ENCODE peak calls at places on chromosomes 11 and 22, in eight cellular contexts. O is stomach, B is H1, N is GM12891, X is lower leg skin, Y is A549, S is right lobe of liver, J is IMR-90. D is an unnamed sample.

GRCh38 chr11:116871248-116871647 is 33.8 kb upstream of the APOA1 start:
- DNase-seq in J (peak; percentile 90), Y (no peak), O (no peak), B (no peak), S (no peak), N (no peak), X (no peak), D (peak; percentile 40)

GRCh38 chr11:118304227-118304808 is at the start of gene CD3E:
- DNase-seq in S (no peak), B (no peak), J (no peak), N (no peak), X (no peak), O (no peak), Y (no peak), D (no peak)

GRCh38 chr11:1827095-1827797 is 7.5 kb upstream of the SYT8 start:
- DNase-seq in J (peak; percentile 65), X (no peak), O (peak; percentile 90), B (no peak), Y (peak; percentile 55), S (peak; percentile 68), N (no peak), D (peak; percentile 90)

GRCh38 chr11:8374716-8375115 is 111.0 kb upstream of the LMO1 start:
- DNase-seq in B (no peak), X (no peak), S (no peak), Y (no peak), J (no peak), O (no peak), N (no peak), D (no peak)

GRCh38 chr11:2300290-2300935 is 1.3 kb downstream of the C11orf21 start:
- DNase-seq in J (no peak), S (peak; percentile 55), O (peak; percentile 25), X (peak; percentile 13), B (no peak), Y (no peak), N (no peak), D (no peak)

GRCh38 chr22:50015451-50016307 is 3.1 kb upstream of the IL17REL start:
- DNase-seq in X (no peak), S (no peak), Y (no peak), J (no peak), N (peak; percentile 27), B (peak; percentile 52), O (no peak), D (no peak)

GRCh38 chr11:123587044-123587443 is 67.4 kb downstream of the SCN3B start:
- DNase-seq in Y (peak; percentile 61), B (no peak), X (no peak), J (no peak), S (no peak), N (no peak), O (no peak), D (no peak)

GRCh38 chr11:64561984-64562722 is 28.9 kb upstream of the SLC22A12 start:
- DNase-seq in J (no peak), X (no peak), O (no peak), N (no peak), B (no peak), S (peak; percentile 44), Y (no peak), D (no peak)

GRCh38 chr11:119339581-119340334 is 925 bp downstream of the C1QTNF5 start:
- DNase-seq in N (peak; percentile 72), S (peak; percentile 81), J (no peak), X (no peak), Y (no peak), B (peak; percentile 94), O (peak; percentile 73), D (no peak)

GRCh38 chr22:24208012-24208749 is 26.9 kb downstream of the SUSD2 start:
- DNase-seq in J (peak; percentile 98), O (peak; percentile 58), N (no peak), Y (peak; percentile 85), S (no peak), X (peak; percentile 62), B (no peak), D (peak; percentile 42)

GRCh38 chr11:84498016-84498415 is 1129.1 kb downstream of the DLG2 start:
- DNase-seq in X (no peak), N (no peak), J (no peak), O (no peak), Y (no peak), S (no peak), B (no peak), D (no peak)

GRCh38 chr11:105389952-105390351 is 219.9 kb upstream of the GRIA4 start:
- DNase-seq in O (no peak), N (no peak), X (no peak), S (no peak), Y (no peak), B (peak; percentile 46), J (no peak), D (no peak)

GRCh38 chr11:10893713-10894112 is 35.9 kb upstream of the ZBED5 start:
- DNase-seq in N (no peak), O (no peak), S (no peak), X (no peak), B (no peak), J (peak; percentile 89), Y (peak; percentile 18), D (no peak)

GRCh38 chr11:67651976-67652895 is 1.7 kb upstream of the ACY3 start:
- DNase-seq in Y (no peak), S (no peak), O (no peak), B (no peak), X (no peak), N (no peak), J (no peak), D (no peak)

GRCh38 chr11:47441421-47441820 is 7.5 kb downstream of the RAPSN start:
- DNase-seq in J (no peak), N (no peak), X (no peak), B (no peak), S (no peak), O (no peak), Y (no peak), D (no peak)

GRCh38 chr11:73195191-73196007 is 22.7 kb upstream of the P2RY2 start:
- DNase-seq in N (no peak), O (peak; percentile 22), J (no peak), X (peak; percentile 62), B (no peak), S (no peak), Y (peak; percentile 64), D (peak; percentile 36)
- TF ChIP-seq POLR2A in N (no peak), O (no peak), J (no peak), X (no peak), B (no peak), S (no peak), Y (no peak), D (no peak)

GRCh38 chr11:129023968-129024676 is 81.5 kb upstream of the TP53AIP1 start:
- DNase-seq in S (no peak), O (peak; percentile 82), Y (no peak), X (peak; percentile 51), N (no peak), J (peak; percentile 5), B (peak; percentile 55), D (no peak)
- TF ChIP-seq POLR2A in S (no peak), O (no peak), Y (no peak), X (no peak), N (no peak), J (no peak), B (no peak), D (no peak)

GRCh38 chr22:25817092-25817943 is 75.3 kb downstream of the MYO18B start:
- DNase-seq in B (no peak), N (no peak), J (no peak), O (no peak), X (no peak), Y (no peak), S (no peak), D (no peak)
- TF ChIP-seq POLR2A in B (no peak), N (no peak), J (no peak), O (no peak), X (no peak), Y (no peak), S (no peak), D (no peak)

GRCh38 chr22:40817737-40818136 is 1.4 kb downstream of the SLC25A17 start:
- DNase-seq in N (no peak), O (no peak), J (no peak), S (no peak), X (no peak), Y (no peak), B (no peak), D (no peak)
- TF ChIP-seq POLR2A in N (peak; percentile 35), O (no peak), J (no peak), S (no peak), X (no peak), Y (no peak), B (no peak), D (no peak)

DNA sequence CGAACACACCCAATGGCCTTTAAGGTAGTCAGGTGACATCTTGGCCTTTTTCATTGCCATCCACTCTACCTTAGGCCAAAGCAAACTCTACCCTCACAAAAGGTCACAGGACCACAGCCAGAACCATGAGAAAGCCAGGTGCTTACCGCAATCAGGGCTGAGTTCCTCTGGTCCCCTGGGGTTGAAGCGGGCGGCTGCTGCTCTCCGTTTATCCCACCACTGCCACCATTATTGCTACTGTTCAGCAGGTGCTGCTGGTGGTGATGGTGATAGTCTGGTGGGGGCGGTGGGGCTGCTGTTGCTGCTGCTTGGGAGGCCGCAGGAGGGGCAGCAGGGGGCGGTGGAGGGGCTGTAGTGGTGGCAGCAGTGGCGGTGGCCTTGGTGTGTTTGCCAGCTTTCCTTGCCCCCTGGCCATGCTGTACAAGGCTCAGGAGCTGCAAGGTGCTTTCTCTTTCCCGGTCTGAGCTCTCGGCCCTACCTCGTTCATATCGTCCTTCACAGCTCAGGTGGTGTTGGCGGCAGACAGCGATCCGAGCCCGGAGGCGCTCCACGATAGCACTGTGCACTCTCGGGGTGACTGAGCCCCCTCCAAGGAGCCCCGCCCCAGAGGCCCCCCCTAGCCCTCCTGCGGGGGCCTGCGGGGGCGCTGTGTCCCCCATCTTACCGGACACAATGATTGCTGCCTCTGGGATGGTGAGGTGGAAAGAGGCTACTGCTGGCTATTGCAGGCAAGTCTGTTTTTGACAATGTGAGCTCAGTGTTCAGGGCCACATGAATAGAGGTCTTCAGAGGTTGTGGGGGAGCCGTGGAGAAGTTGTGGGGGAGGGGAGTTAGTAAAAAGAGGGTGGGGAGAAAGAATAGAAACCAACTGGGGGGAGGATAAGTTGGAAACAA is 1.5 kb downstream of the MAML2 start:
- DNase-seq in O (peak; percentile 60), B (peak; percentile 61), Y (no peak), J (peak; percentile 56), S (peak; percentile 60), N (peak; percentile 29), X (peak; percentile 45), D (no peak)
- TF ChIP-seq POLR2A in O (no peak), B (no peak), Y (no peak), J (no peak), S (no peak), N (no peak), X (no peak), D (no peak)

D was measured in H54.